ENCODE peak calls at places on chromosomes 7 and 10, in eight cellular contexts. R is ascending aorta, O is uterus, D is foreskin fibroblast, S is H1, G is left lung, T is kidney epithelial cell, X is heart right ventricle. M is an unnamed sample.

GRCh38 chr10:67697646-67698245 is 1.8 kb upstream of the CTNNA3 start:
- DNase-seq in X (peak; percentile 10), S (no peak), R (no peak), G (no peak), T (peak; percentile 14), O (peak; percentile 14), D (peak; percentile 62), M (peak; percentile 39)

GRCh38 chr10:75379234-75379724 is 22.3 kb downstream of the ZNF503 start:
- DNase-seq in X (no peak), D (no peak), R (no peak), S (no peak), O (peak; percentile 70), T (no peak), G (no peak), M (no peak)

GRCh38 chr7:125643302-125643701 is 713.7 kb upstream of the POT1 start:
- DNase-seq in D (no peak), S (no peak), R (no peak), T (no peak), X (no peak), O (no peak), G (no peak), M (no peak)

GRCh38 chr7:11261470-11261869 is 287.8 kb downstream of the PHF14 start:
- DNase-seq in G (no peak), S (no peak), R (no peak), T (no peak), X (no peak), O (no peak), D (no peak), M (no peak)

GRCh38 chr10:70906953-70907618 is 18.7 kb upstream of the PCBD1 start:
- DNase-seq in O (no peak), X (no peak), T (no peak), R (no peak), D (no peak), G (no peak), S (no peak), M (no peak)

GRCh38 chr7:26705567-26705966 is 158.8 kb downstream of the SKAP2 start:
- DNase-seq in D (peak; percentile 97), G (no peak), X (peak; percentile 9), O (peak; percentile 23), R (no peak), T (peak; percentile 56), S (no peak), M (peak; percentile 86)

GRCh38 chr7:129017264-129017663 is 37.6 kb downstream of the TNPO3 start:
- DNase-seq in T (no peak), R (no peak), G (no peak), O (no peak), D (no peak), X (no peak), S (no peak), M (no peak)

GRCh38 chr10:49310901-49311561 is 12.1 kb downstream of the C10orf71 start:
- DNase-seq in R (no peak), X (no peak), D (no peak), S (no peak), O (no peak), T (no peak), G (no peak), M (no peak)

GRCh38 chr7:116570306-116570705 is 45.5 kb downstream of the CAV1 start:
- DNase-seq in O (no peak), T (no peak), X (no peak), G (no peak), D (no peak), S (no peak), R (no peak), M (no peak)

GRCh38 chr10:33309410-33309809 is 25.1 kb downstream of the NRP1 start:
- DNase-seq in D (no peak), T (no peak), O (no peak), S (no peak), R (no peak), G (no peak), X (no peak), M (no peak)

GRCh38 chr7:47506716-47507354 is 75.1 kb downstream of the TNS3 start:
- DNase-seq in D (no peak), T (no peak), S (no peak), X (no peak), R (no peak), O (peak; percentile 30), G (no peak), M (peak; percentile 78)

GRCh38 chr10:99983280-99983988 is 26.3 kb downstream of the DNMBP start:
- DNase-seq in D (peak; percentile 96), T (no peak), O (peak; percentile 63), S (no peak), R (no peak), G (no peak), X (peak; percentile 26), M (peak; percentile 66)

GRCh38 chr10:36538945-36539586 is 586.3 kb upstream of the ANKRD30A start:
- DNase-seq in R (no peak), X (peak; percentile 10), O (peak; percentile 15), S (no peak), T (peak; percentile 14), G (no peak), D (peak; percentile 76), M (peak; percentile 77)

GRCh38 chr10:85548038-85548437 is 818.6 kb downstream of the GRID1 start:
- DNase-seq in R (no peak), S (no peak), G (no peak), D (no peak), T (no peak), X (peak; percentile 16), O (no peak), M (peak; percentile 41)

GRCh38 chr10:58351616-58352578 is 17.1 kb downstream of the UBE2D1 start:
- DNase-seq in T (no peak), G (no peak), O (no peak), S (no peak), D (no peak), X (no peak), R (no peak), M (no peak)

GRCh38 chr7:33873981-33874750 is 31.2 kb upstream of the BMPER start:
- DNase-seq in X (no peak), O (no peak), G (no peak), T (no peak), R (no peak), S (no peak), D (peak; percentile 84), M (peak; percentile 40)

GRCh38 chr10:11164806-11165590 is 147.3 kb downstream of the CELF2 start:
- DNase-seq in T (no peak), R (peak; percentile 52), G (peak; percentile 90), X (peak; percentile 72), D (peak; percentile 96), S (no peak), O (peak; percentile 78), M (peak; percentile 76)

GRCh38 chr7:56291-56913 is 136.0 kb upstream of the FAM20C start:
- DNase-seq in G (peak; percentile 48), T (no peak), O (no peak), X (no peak), S (no peak), R (no peak), D (no peak), M (no peak)

GRCh38 chr7:25862254-25862992 is 289.6 kb upstream of the NFE2L3 start:
- DNase-seq in D (peak; percentile 100), O (peak; percentile 99), R (peak; percentile 50), S (peak; percentile 100), T (peak; percentile 100), G (peak; percentile 88), X (peak; percentile 78), M (peak; percentile 100)

GRCh38 chr7:96016056-96016455 is 243.7 kb downstream of the DYNC1I1 start:
- DNase-seq in G (no peak), D (no peak), R (no peak), T (no peak), X (no peak), O (no peak), S (no peak), M (no peak)

GRCh38 chr7:122736183-122736582 is 33.5 kb upstream of the RNF148 start:
- DNase-seq in S (no peak), X (no peak), O (no peak), D (no peak), T (no peak), R (no peak), G (no peak), M (no peak)

GRCh38 chr10:53622201-53622600 is 849.6 kb upstream of the MBL2 start:
- DNase-seq in G (no peak), X (no peak), T (no peak), O (no peak), R (no peak), D (no peak), S (no peak), M (no peak)

GRCh38 chr10:63703740-63704345 is 182.6 kb downstream of the REEP3 start:
- DNase-seq in T (no peak), S (no peak), O (no peak), X (no peak), R (no peak), D (no peak), G (peak; percentile 37), M (no peak)

DNA sequence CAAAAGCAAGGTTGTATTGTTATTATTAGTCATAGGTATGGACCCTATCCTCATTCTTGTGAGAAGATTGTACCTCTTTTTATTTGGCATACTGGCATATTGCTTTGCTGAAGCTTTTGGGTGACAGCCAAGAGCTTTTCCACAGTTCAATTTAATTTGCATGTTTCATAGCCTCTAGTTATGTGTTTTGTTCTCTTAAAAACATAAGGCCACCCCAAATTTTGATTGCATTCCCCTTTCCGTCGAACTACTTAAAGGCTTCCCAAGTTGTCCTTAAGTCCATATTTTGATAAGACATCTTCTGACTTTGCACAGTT is 1.6 kb downstream of the MCU start:
- DNase-seq in R (no peak), O (no peak), G (no peak), S (no peak), D (peak; percentile 47), X (no peak), T (no peak), M (no peak)
- H3K4me3 ChIP-seq in R (peak overlapping the region; percentile 94), O (no peak overlapping the region), G (peak overlapping the region; percentile 88), S (peak overlapping the region; percentile 83), D (peak overlapping the region; percentile 92), X (peak overlapping the region; percentile 86), T (peak overlapping the region; percentile 91), M (peak overlapping the region; percentile 90)

GRCh38 chr10:6583447-6583846 is 3.4 kb upstream of the PRKCQ start:
- DNase-seq in X (no peak), T (no peak), D (no peak), R (no peak), O (no peak), G (no peak), S (no peak), M (no peak)
- H3K4me3 ChIP-seq in X (no peak overlapping the region), T (no peak overlapping the region), D (no peak overlapping the region), R (no peak overlapping the region), O (no peak overlapping the region), G (no peak overlapping the region), S (no peak overlapping the region), M (no peak overlapping the region)

GRCh38 chr10:110006358-110007170 is 1.2 kb upstream of the ADD3 start:
- DNase-seq in G (peak; percentile 64), D (peak; percentile 92), O (peak; percentile 68), S (no peak), X (peak; percentile 80), R (peak; percentile 9), T (peak; percentile 38), M (peak; percentile 78)
- H3K4me3 ChIP-seq in G (peak overlapping the region; percentile 96), D (peak overlapping the region; percentile 51), O (peak overlapping the region; percentile 88), S (peak overlapping the region; percentile 90), X (peak overlapping the region; percentile 88), R (peak overlapping the region; percentile 100), T (peak overlapping the region; percentile 58), M (peak overlapping the region; percentile 76)

DNA sequence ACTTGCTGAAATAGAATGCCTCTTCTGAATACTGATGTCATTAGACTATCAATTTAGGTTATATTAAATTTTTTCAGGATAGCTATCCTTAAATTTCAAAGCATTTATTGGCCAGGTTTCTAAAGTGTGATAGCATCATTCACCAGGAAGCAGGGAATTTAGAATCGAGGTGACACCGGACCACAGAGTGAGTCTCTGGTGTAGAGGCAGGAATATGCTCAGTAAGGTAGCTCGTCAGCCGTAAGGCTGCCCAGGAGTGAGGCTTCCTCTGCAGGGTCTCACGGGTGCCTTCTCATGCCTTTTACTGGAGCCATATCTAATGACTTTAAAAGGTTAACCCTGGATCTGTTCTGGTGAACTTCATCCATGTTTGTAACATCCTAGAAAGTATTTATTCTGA is 170.8 kb upstream of the KLF14 start:
- DNase-seq in G (no peak), X (no peak), O (no peak), R (no peak), T (no peak), D (peak; percentile 48), S (no peak), M (no peak)
- H3K4me3 ChIP-seq in G (no peak overlapping the region), X (no peak overlapping the region), O (no peak overlapping the region), R (no peak overlapping the region), T (no peak overlapping the region), D (peak overlapping the region; percentile 4), S (no peak overlapping the region), M (peak overlapping the region; percentile 16)

M was measured in brain microvascular endothelial cell.